ENCODE peak calls at places on chromosomes 4 and X, in eight cellular contexts. One of them, this sample, is unnamed.

GRCh38 chr4:174582463-174582862 is 60.2 kb upstream of the HPGD start:
- DNase-seq in AG04450: no peak
- DNase-seq in hepatic stellate cell: no peak
- DNase-seq in iPS DF 6.9: no peak
- DNase-seq in WERI-Rb-1: no peak
- DNase-seq in coronary artery: no peak
- DNase-seq in heart left ventricle: no peak
- DNase-seq in SK-N-DZ: no peak
- DNase-seq in this sample: no peak

GRCh38 chr4:53899544-53900274 is 164.7 kb downstream of the CHIC2 start:
- DNase-seq in AG04450: peak
- DNase-seq in hepatic stellate cell: peak
- DNase-seq in iPS DF 6.9: no peak
- DNase-seq in WERI-Rb-1: no peak
- DNase-seq in coronary artery: no peak
- DNase-seq in heart left ventricle: no peak
- DNase-seq in SK-N-DZ: no peak
- DNase-seq in this sample: no peak

GRCh38 chr4:140996757-140997156 is 136.5 kb downstream of the RNF150 start:
- DNase-seq in AG04450: peak
- DNase-seq in hepatic stellate cell: peak
- DNase-seq in iPS DF 6.9: no peak
- DNase-seq in WERI-Rb-1: no peak
- DNase-seq in coronary artery: no peak
- DNase-seq in heart left ventricle: no peak
- DNase-seq in SK-N-DZ: no peak
- DNase-seq in this sample: no peak

GRCh38 chrX:125713633-125714032 is 394.0 kb downstream of the TEX13C start:
- DNase-seq in AG04450: no peak
- DNase-seq in hepatic stellate cell: no peak
- DNase-seq in iPS DF 6.9: no peak
- DNase-seq in WERI-Rb-1: no peak
- DNase-seq in coronary artery: no peak
- DNase-seq in heart left ventricle: no peak
- DNase-seq in SK-N-DZ: no peak
- DNase-seq in this sample: no peak

GRCh38 chrX:131791608-131792355 is 231.3 kb upstream of the STK26 start:
- DNase-seq in AG04450: no peak
- DNase-seq in hepatic stellate cell: no peak
- DNase-seq in iPS DF 6.9: no peak
- DNase-seq in WERI-Rb-1: no peak
- DNase-seq in coronary artery: no peak
- DNase-seq in heart left ventricle: no peak
- DNase-seq in SK-N-DZ: no peak
- DNase-seq in this sample: no peak

GRCh38 chr4:123856689-123857545 is 460.3 kb downstream of the SPRY1 start:
- DNase-seq in AG04450: no peak
- DNase-seq in hepatic stellate cell: peak
- DNase-seq in iPS DF 6.9: peak
- DNase-seq in WERI-Rb-1: peak
- DNase-seq in coronary artery: no peak
- DNase-seq in heart left ventricle: peak
- DNase-seq in SK-N-DZ: peak
- DNase-seq in this sample: no peak

GRCh38 chrX:2650865-2651264 is 40.2 kb upstream of the CD99 start:
- DNase-seq in AG04450: no peak
- DNase-seq in hepatic stellate cell: no peak
- DNase-seq in iPS DF 6.9: no peak
- DNase-seq in WERI-Rb-1: no peak
- DNase-seq in coronary artery: no peak
- DNase-seq in heart left ventricle: no peak
- DNase-seq in SK-N-DZ: no peak
- DNase-seq in this sample: no peak

GRCh38 chr4:15577508-15577907 is 77.6 kb downstream of the FBXL5 start:
- DNase-seq in AG04450: peak
- DNase-seq in hepatic stellate cell: peak
- DNase-seq in iPS DF 6.9: no peak
- DNase-seq in WERI-Rb-1: no peak
- DNase-seq in coronary artery: no peak
- DNase-seq in heart left ventricle: no peak
- DNase-seq in SK-N-DZ: no peak
- DNase-seq in this sample: no peak

GRCh38 chr4:35516102-35516501 is 728.2 kb downstream of the ARAP2 start:
- DNase-seq in AG04450: no peak
- DNase-seq in hepatic stellate cell: no peak
- DNase-seq in iPS DF 6.9: no peak
- DNase-seq in WERI-Rb-1: no peak
- DNase-seq in coronary artery: no peak
- DNase-seq in heart left ventricle: no peak
- DNase-seq in SK-N-DZ: no peak
- DNase-seq in this sample: no peak

GRCh38 chr4:109629775-109630174 is 69.7 kb downstream of the MCUB start:
- DNase-seq in AG04450: no peak
- DNase-seq in hepatic stellate cell: no peak
- DNase-seq in iPS DF 6.9: no peak
- DNase-seq in WERI-Rb-1: no peak
- DNase-seq in coronary artery: no peak
- DNase-seq in heart left ventricle: no peak
- DNase-seq in SK-N-DZ: no peak
- DNase-seq in this sample: no peak

GRCh38 chrX:36867143-36867542 is 141.0 kb upstream of the FAM47C start:
- DNase-seq in AG04450: no peak
- DNase-seq in hepatic stellate cell: peak
- DNase-seq in iPS DF 6.9: no peak
- DNase-seq in WERI-Rb-1: no peak
- DNase-seq in coronary artery: no peak
- DNase-seq in heart left ventricle: no peak
- DNase-seq in SK-N-DZ: peak
- DNase-seq in this sample: peak

GRCh38 chr4:61500883-61501282 is 300.8 kb downstream of the ADGRL3 start:
- DNase-seq in AG04450: no peak
- DNase-seq in hepatic stellate cell: no peak
- DNase-seq in iPS DF 6.9: no peak
- DNase-seq in WERI-Rb-1: peak
- DNase-seq in coronary artery: no peak
- DNase-seq in heart left ventricle: no peak
- DNase-seq in SK-N-DZ: no peak
- DNase-seq in this sample: no peak

GRCh38 chr4:40976343-40976742 is 226.6 kb downstream of the NSUN7 start:
- DNase-seq in AG04450: peak
- DNase-seq in hepatic stellate cell: no peak
- DNase-seq in iPS DF 6.9: no peak
- DNase-seq in WERI-Rb-1: peak
- DNase-seq in coronary artery: no peak
- DNase-seq in heart left ventricle: peak
- DNase-seq in SK-N-DZ: peak
- DNase-seq in this sample: peak

GRCh38 chrX:52923781-52924241 is 26.7 kb downstream of the FAM156B start:
- DNase-seq in AG04450: no peak
- DNase-seq in hepatic stellate cell: peak
- DNase-seq in iPS DF 6.9: no peak
- DNase-seq in WERI-Rb-1: no peak
- DNase-seq in coronary artery: no peak
- DNase-seq in heart left ventricle: peak
- DNase-seq in SK-N-DZ: no peak
- DNase-seq in this sample: no peak

This sample was measured in Jurkat, Clone E6-1.